ENCODE peak calls at places on chromosomes 5 and 9, in seven cellular contexts. One of them, this sample, is unnamed.

GRCh38 chr9:125889524-125890473 is 142.6 kb downstream of the PBX3 start:
- DNase-seq in fibroblast of pulmonary artery: peak
- DNase-seq in CD8-positive, alpha-beta T cell: peak
- DNase-seq in heart right ventricle: peak
- DNase-seq in neural progenitor cell: peak
- DNase-seq in mammary epithelial cell: peak
- DNase-seq in colonic mucosa: peak
- DNase-seq in this sample: peak

GRCh38 chr5:88694087-88694703 is 188.8 kb downstream of the MEF2C start:
- DNase-seq in fibroblast of pulmonary artery: no peak
- DNase-seq in CD8-positive, alpha-beta T cell: no peak
- DNase-seq in heart right ventricle: no peak
- DNase-seq in neural progenitor cell: no peak
- DNase-seq in mammary epithelial cell: no peak
- DNase-seq in colonic mucosa: no peak
- DNase-seq in this sample: no peak

GRCh38 chr9:91039835-91040140 is 238.2 kb downstream of the SYK start:
- DNase-seq in fibroblast of pulmonary artery: no peak
- DNase-seq in CD8-positive, alpha-beta T cell: no peak
- DNase-seq in heart right ventricle: no peak
- DNase-seq in neural progenitor cell: no peak
- DNase-seq in mammary epithelial cell: no peak
- DNase-seq in colonic mucosa: no peak
- DNase-seq in this sample: no peak

GRCh38 chr9:124013263-124014211 is 2.0 kb downstream of the LHX2 start:
- DNase-seq in fibroblast of pulmonary artery: no peak
- DNase-seq in CD8-positive, alpha-beta T cell: no peak
- DNase-seq in heart right ventricle: no peak
- DNase-seq in neural progenitor cell: peak
- DNase-seq in mammary epithelial cell: no peak
- DNase-seq in colonic mucosa: no peak
- DNase-seq in this sample: no peak

GRCh38 chr9:120490888-120491595 is 88.9 kb downstream of the CDK5RAP2 start:
- DNase-seq in fibroblast of pulmonary artery: no peak
- DNase-seq in CD8-positive, alpha-beta T cell: no peak
- DNase-seq in heart right ventricle: no peak
- DNase-seq in neural progenitor cell: no peak
- DNase-seq in mammary epithelial cell: no peak
- DNase-seq in colonic mucosa: no peak
- DNase-seq in this sample: peak

GRCh38 chr5:154097031-154097430 is 58.3 kb downstream of the MFAP3 start:
- DNase-seq in fibroblast of pulmonary artery: no peak
- DNase-seq in CD8-positive, alpha-beta T cell: no peak
- DNase-seq in heart right ventricle: no peak
- DNase-seq in neural progenitor cell: peak
- DNase-seq in mammary epithelial cell: peak
- DNase-seq in colonic mucosa: no peak
- DNase-seq in this sample: no peak

GRCh38 chr9:117278020-117278419 is 136.8 kb downstream of the ASTN2 start:
- DNase-seq in fibroblast of pulmonary artery: no peak
- DNase-seq in CD8-positive, alpha-beta T cell: no peak
- DNase-seq in heart right ventricle: no peak
- DNase-seq in neural progenitor cell: no peak
- DNase-seq in mammary epithelial cell: no peak
- DNase-seq in colonic mucosa: no peak
- DNase-seq in this sample: no peak

GRCh38 chr5:12623408-12623807 is 719.2 kb upstream of the CTNND2 start:
- DNase-seq in fibroblast of pulmonary artery: no peak
- DNase-seq in CD8-positive, alpha-beta T cell: no peak
- DNase-seq in heart right ventricle: no peak
- DNase-seq in neural progenitor cell: no peak
- DNase-seq in mammary epithelial cell: no peak
- DNase-seq in colonic mucosa: no peak
- DNase-seq in this sample: peak

GRCh38 chr5:149731617-149732400 is 1.7 kb downstream of the PPARGC1B start:
- DNase-seq in fibroblast of pulmonary artery: peak
- DNase-seq in CD8-positive, alpha-beta T cell: peak
- DNase-seq in heart right ventricle: peak
- DNase-seq in neural progenitor cell: peak
- DNase-seq in mammary epithelial cell: peak
- DNase-seq in colonic mucosa: peak
- DNase-seq in this sample: peak

GRCh38 chr5:146388418-146388817 is 49.8 kb downstream of the POU4F3 start:
- DNase-seq in fibroblast of pulmonary artery: peak
- DNase-seq in CD8-positive, alpha-beta T cell: no peak
- DNase-seq in heart right ventricle: no peak
- DNase-seq in neural progenitor cell: no peak
- DNase-seq in mammary epithelial cell: no peak
- DNase-seq in colonic mucosa: no peak
- DNase-seq in this sample: no peak

DNA sequence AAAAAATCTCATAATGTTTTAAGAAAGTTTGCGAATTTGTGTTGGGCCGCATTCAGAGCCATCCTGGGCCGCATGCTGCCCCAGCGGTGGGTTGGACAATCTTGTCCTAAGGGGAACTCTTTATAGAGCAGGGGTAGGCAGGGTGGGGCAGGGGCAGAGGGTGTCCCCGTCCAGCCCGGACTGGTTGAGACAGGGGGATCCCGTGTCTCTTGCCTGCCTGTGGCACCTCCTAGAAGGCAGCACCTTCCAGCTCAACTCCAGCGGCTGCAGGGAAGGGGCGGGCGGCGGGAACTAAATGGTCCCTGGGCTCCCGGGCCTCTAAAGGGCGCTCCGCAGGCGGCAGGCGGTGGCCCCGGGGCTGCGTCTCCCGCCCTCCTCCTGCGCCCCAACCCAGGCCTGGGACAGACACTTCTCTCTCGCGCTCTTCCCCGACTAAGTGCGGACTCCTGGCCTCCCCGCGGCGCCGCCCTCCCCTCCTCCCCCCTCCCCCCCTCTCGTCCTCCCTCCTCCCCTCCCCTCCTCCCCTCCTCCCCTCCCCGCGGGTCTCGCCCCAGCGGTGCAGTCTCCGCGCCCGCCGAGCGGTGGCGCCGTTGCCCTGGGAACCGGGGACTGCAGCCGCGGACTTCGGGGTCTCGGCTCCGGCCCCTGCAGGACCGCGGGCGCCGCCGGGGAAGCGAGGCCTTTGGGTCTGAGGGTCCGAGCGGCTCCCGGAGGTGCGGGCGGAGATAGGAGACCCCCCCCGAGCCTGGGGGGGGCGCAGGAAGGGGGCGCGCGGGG is 132.6 kb downstream of the MRPL36 start:
- DNase-seq in fibroblast of pulmonary artery: peak
- DNase-seq in CD8-positive, alpha-beta T cell: peak
- DNase-seq in heart right ventricle: peak
- DNase-seq in neural progenitor cell: peak
- DNase-seq in mammary epithelial cell: no peak
- DNase-seq in colonic mucosa: no peak
- DNase-seq in this sample: peak
- TF ChIP-seq CTCF in fibroblast of pulmonary artery: peak
- TF ChIP-seq CTCF in CD8-positive, alpha-beta T cell: peak
- TF ChIP-seq CTCF in heart right ventricle: peak
- TF ChIP-seq CTCF in neural progenitor cell: peak
- TF ChIP-seq CTCF in mammary epithelial cell: peak
- TF ChIP-seq CTCF in colonic mucosa: no peak
- TF ChIP-seq CTCF in this sample: peak

GRCh38 chr9:113566011-113566711 is 102.6 kb downstream of the RGS3 start:
- DNase-seq in fibroblast of pulmonary artery: no peak
- DNase-seq in CD8-positive, alpha-beta T cell: no peak
- DNase-seq in heart right ventricle: no peak
- DNase-seq in neural progenitor cell: no peak
- DNase-seq in mammary epithelial cell: no peak
- DNase-seq in colonic mucosa: no peak
- DNase-seq in this sample: no peak
- H3K4me3 ChIP-seq in fibroblast of pulmonary artery: peak
- H3K4me3 ChIP-seq in CD8-positive, alpha-beta T cell: no peak
- H3K4me3 ChIP-seq in heart right ventricle: peak
- H3K4me3 ChIP-seq in neural progenitor cell: no peak
- H3K4me3 ChIP-seq in mammary epithelial cell: peak
- H3K4me3 ChIP-seq in colonic mucosa: no peak
- H3K4me3 ChIP-seq in this sample: peak

GRCh38 chr9:20369391-20369790 is 252.9 kb downstream of the MLLT3 start:
- DNase-seq in fibroblast of pulmonary artery: no peak
- DNase-seq in CD8-positive, alpha-beta T cell: peak
- DNase-seq in heart right ventricle: no peak
- DNase-seq in neural progenitor cell: no peak
- DNase-seq in mammary epithelial cell: no peak
- DNase-seq in colonic mucosa: no peak
- DNase-seq in this sample: no peak
- TF ChIP-seq CTCF in fibroblast of pulmonary artery: no peak
- TF ChIP-seq CTCF in CD8-positive, alpha-beta T cell: no peak
- TF ChIP-seq CTCF in heart right ventricle: peak
- TF ChIP-seq CTCF in neural progenitor cell: no peak
- TF ChIP-seq CTCF in mammary epithelial cell: no peak
- TF ChIP-seq CTCF in colonic mucosa: no peak
- TF ChIP-seq CTCF in this sample: no peak

GRCh38 chr5:67004730-67005350 is 191.8 kb downstream of the CD180 start:
- DNase-seq in fibroblast of pulmonary artery: no peak
- DNase-seq in CD8-positive, alpha-beta T cell: no peak
- DNase-seq in heart right ventricle: no peak
- DNase-seq in neural progenitor cell: peak
- DNase-seq in mammary epithelial cell: no peak
- DNase-seq in colonic mucosa: no peak
- DNase-seq in this sample: no peak
- H3K4me3 ChIP-seq in fibroblast of pulmonary artery: peak
- H3K4me3 ChIP-seq in CD8-positive, alpha-beta T cell: peak
- H3K4me3 ChIP-seq in heart right ventricle: peak
- H3K4me3 ChIP-seq in neural progenitor cell: peak
- H3K4me3 ChIP-seq in mammary epithelial cell: peak
- H3K4me3 ChIP-seq in colonic mucosa: peak
- H3K4me3 ChIP-seq in this sample: peak

GRCh38 chr5:157917909-157918809 is 59.2 kb upstream of the CLINT1 start:
- DNase-seq in fibroblast of pulmonary artery: peak
- DNase-seq in CD8-positive, alpha-beta T cell: peak
- DNase-seq in heart right ventricle: peak
- DNase-seq in neural progenitor cell: peak
- DNase-seq in mammary epithelial cell: peak
- DNase-seq in colonic mucosa: peak
- DNase-seq in this sample: peak
- TF ChIP-seq CTCF in fibroblast of pulmonary artery: peak
- TF ChIP-seq CTCF in CD8-positive, alpha-beta T cell: peak
- TF ChIP-seq CTCF in heart right ventricle: peak
- TF ChIP-seq CTCF in neural progenitor cell: peak
- TF ChIP-seq CTCF in mammary epithelial cell: peak
- TF ChIP-seq CTCF in colonic mucosa: peak
- TF ChIP-seq CTCF in this sample: peak

GRCh38 chr9:98173181-98173580 is 19.3 kb downstream of the CORO2A start:
- DNase-seq in fibroblast of pulmonary artery: no peak
- DNase-seq in CD8-positive, alpha-beta T cell: no peak
- DNase-seq in heart right ventricle: no peak
- DNase-seq in neural progenitor cell: no peak
- DNase-seq in mammary epithelial cell: no peak
- DNase-seq in colonic mucosa: no peak
- DNase-seq in this sample: no peak
- H3K4me3 ChIP-seq in fibroblast of pulmonary artery: no peak
- H3K4me3 ChIP-seq in CD8-positive, alpha-beta T cell: no peak
- H3K4me3 ChIP-seq in heart right ventricle: no peak
- H3K4me3 ChIP-seq in neural progenitor cell: no peak
- H3K4me3 ChIP-seq in mammary epithelial cell: no peak
- H3K4me3 ChIP-seq in colonic mucosa: no peak
- H3K4me3 ChIP-seq in this sample: no peak

GRCh38 chr9:79432485-79432884 is 139.3 kb upstream of the TLE4 start:
- DNase-seq in fibroblast of pulmonary artery: no peak
- DNase-seq in CD8-positive, alpha-beta T cell: no peak
- DNase-seq in heart right ventricle: no peak
- DNase-seq in neural progenitor cell: no peak
- DNase-seq in mammary epithelial cell: no peak
- DNase-seq in colonic mucosa: no peak
- DNase-seq in this sample: no peak
- TF ChIP-seq CTCF in fibroblast of pulmonary artery: no peak
- TF ChIP-seq CTCF in CD8-positive, alpha-beta T cell: no peak
- TF ChIP-seq CTCF in heart right ventricle: no peak
- TF ChIP-seq CTCF in neural progenitor cell: peak
- TF ChIP-seq CTCF in mammary epithelial cell: no peak
- TF ChIP-seq CTCF in colonic mucosa: no peak
- TF ChIP-seq CTCF in this sample: no peak